ENCODE peak calls at places on chromosome 9, in eight cellular contexts. Z is suprapubic skin, V is tibial artery, I is lung, O is psoas muscle, P is left ventricle myocardium inferior, Q is hepatocyte, W is adrenal gland. D is an unnamed sample.

GRCh38 chr9:136339958-136340310 is 12.6 kb downstream of the GPSM1 start:
- DNase-seq in Z (no peak), V (no peak), I (no peak), O (no peak), P (no peak), Q (no peak), W (no peak), D (no peak)

GRCh38 chr9:21684831-21685362 is 117.5 kb upstream of the MTAP start:
- DNase-seq in Z (no peak), V (no peak), I (peak; percentile 64), O (no peak), P (no peak), Q (peak; percentile 40), W (no peak), D (no peak)

GRCh38 chr9:135939351-135940265 is 21.6 kb downstream of the UBAC1 start:
- DNase-seq in Z (no peak), V (no peak), I (no peak), O (no peak), P (no peak), Q (no peak), W (no peak), D (no peak)

GRCh38 chr9:133968966-133969617 is 23.0 kb downstream of the VAV2 start:
- DNase-seq in Z (no peak), V (no peak), I (no peak), O (no peak), P (no peak), Q (no peak), W (no peak), D (no peak)

GRCh38 chr9:32394381-32395049 is 10.1 kb downstream of the ACO1 start:
- DNase-seq in Z (no peak), V (no peak), I (no peak), O (no peak), P (no peak), Q (no peak), W (no peak), D (no peak)

GRCh38 chr9:69258551-69258950 is 66.5 kb upstream of the ENTREP1 start:
- DNase-seq in Z (no peak), V (no peak), I (no peak), O (no peak), P (no peak), Q (no peak), W (no peak), D (no peak)

GRCh38 chr9:133356391-133357091 is at the start of the genes SURF1 and SURF2:
- DNase-seq in Z (peak; percentile 92), V (peak; percentile 83), I (peak; percentile 90), O (peak; percentile 92), P (peak; percentile 91), Q (peak; percentile 96), W (peak; percentile 93), D (peak; percentile 83)

GRCh38 chr9:78325343-78325742 is 28.4 kb downstream of the PSAT1 start:
- DNase-seq in Z (no peak), V (no peak), I (no peak), O (no peak), P (no peak), Q (peak; percentile 51), W (peak; percentile 93), D (no peak)

GRCh38 chr9:123399803-123400378 is 43.9 kb downstream of the CRB2 start:
- DNase-seq in Z (no peak), V (no peak), I (no peak), O (no peak), P (no peak), Q (no peak), W (no peak), D (no peak)

GRCh38 chr9:31958572-31958971 is 425.9 kb upstream of the ACO1 start:
- DNase-seq in Z (no peak), V (no peak), I (no peak), O (no peak), P (no peak), Q (no peak), W (no peak), D (no peak)

GRCh38 chr9:13377286-13377925 is 97.9 kb upstream of the MPDZ start:
- DNase-seq in Z (no peak), V (no peak), I (no peak), O (no peak), P (no peak), Q (no peak), W (no peak), D (no peak)

GRCh38 chr9:79662553-79662956 is 90.8 kb downstream of the TLE4 start:
- DNase-seq in Z (no peak), V (no peak), I (no peak), O (no peak), P (no peak), Q (no peak), W (no peak), D (no peak)

GRCh38 chr9:26682041-26682440 is 210.6 kb downstream of the CAAP1 start:
- DNase-seq in Z (no peak), V (no peak), I (no peak), O (no peak), P (no peak), Q (no peak), W (no peak), D (no peak)

GRCh38 chr9:108473209-108474112 is 382.3 kb downstream of the ACTL7B start:
- DNase-seq in Z (peak; percentile 64), V (peak; percentile 45), I (no peak), O (peak; percentile 44), P (no peak), Q (no peak), W (no peak), D (peak; percentile 81)

GRCh38 chr9:110065527-110065926 is 142.4 kb downstream of the C9orf152 start:
- DNase-seq in Z (no peak), V (no peak), I (no peak), O (no peak), P (no peak), Q (no peak), W (no peak), D (no peak)

GRCh38 chr9:102587231-102587630 is 407.9 kb upstream of the CYLC2 start:
- DNase-seq in Z (no peak), V (no peak), I (no peak), O (no peak), P (no peak), Q (no peak), W (no peak), D (no peak)

GRCh38 chr9:93060746-93061259 is 2.3 kb downstream of the SUSD3 start:
- DNase-seq in Z (no peak), V (no peak), I (no peak), O (no peak), P (no peak), Q (no peak), W (no peak), D (no peak)

GRCh38 chr9:97632406-97632991 is 669 bp downstream of the TSTD2 start:
- DNase-seq in Z (peak; percentile 75), V (peak; percentile 55), I (no peak), O (peak; percentile 55), P (peak; percentile 39), Q (peak; percentile 78), W (no peak), D (peak; percentile 29)

GRCh38 chr9:86700601-86701000 is 246.7 kb downstream of the GAS1 start:
- DNase-seq in Z (peak; percentile 70), V (no peak), I (no peak), O (peak; percentile 39), P (peak; percentile 68), Q (peak; percentile 28), W (peak; percentile 53), D (no peak)

GRCh38 chr9:102975246-102975645 is 19.9 kb upstream of the CYLC2 start:
- DNase-seq in Z (no peak), V (no peak), I (no peak), O (no peak), P (no peak), Q (no peak), W (no peak), D (no peak)

GRCh38 chr9:127179633-127180401 is 57.4 kb upstream of the ANGPTL2 start:
- DNase-seq in Z (peak; percentile 33), V (no peak), I (no peak), O (no peak), P (no peak), Q (no peak), W (peak; percentile 46), D (no peak)

GRCh38 chr9:94057918-94058317 is 26.3 kb upstream of the PTPDC1 start:
- DNase-seq in Z (no peak), V (no peak), I (no peak), O (no peak), P (no peak), Q (peak; percentile 21), W (no peak), D (no peak)

GRCh38 chr9:77933976-77934375 is 97.6 kb downstream of the GNAQ start:
- DNase-seq in Z (no peak), V (no peak), I (no peak), O (no peak), P (no peak), Q (no peak), W (no peak), D (no peak)

GRCh38 chr9:93079371-93079770 is 16.6 kb upstream of the CARD19 start:
- DNase-seq in Z (peak; percentile 55), V (peak; percentile 12), I (no peak), O (no peak), P (no peak), Q (no peak), W (no peak), D (peak; percentile 4)

GRCh38 chr9:124871156-124871561 is 9.2 kb downstream of the ARPC5L start:
- DNase-seq in Z (no peak), V (no peak), I (no peak), O (no peak), P (no peak), Q (no peak), W (no peak), D (no peak)
- H3K4me1 ChIP-seq in Z (peaks cover 59% of the 10 kb centered on the region), V (peaks cover 43% of the 10 kb centered on the region), I (peaks cover 21% of the 10 kb centered on the region), O (peaks cover 48% of the 10 kb centered on the region), P (peaks cover 73% of the 10 kb centered on the region), Q (peaks cover 25% of the 10 kb centered on the region), W (peaks cover 57% of the 10 kb centered on the region), D (peaks cover 53% of the 10 kb centered on the region)

DNA sequence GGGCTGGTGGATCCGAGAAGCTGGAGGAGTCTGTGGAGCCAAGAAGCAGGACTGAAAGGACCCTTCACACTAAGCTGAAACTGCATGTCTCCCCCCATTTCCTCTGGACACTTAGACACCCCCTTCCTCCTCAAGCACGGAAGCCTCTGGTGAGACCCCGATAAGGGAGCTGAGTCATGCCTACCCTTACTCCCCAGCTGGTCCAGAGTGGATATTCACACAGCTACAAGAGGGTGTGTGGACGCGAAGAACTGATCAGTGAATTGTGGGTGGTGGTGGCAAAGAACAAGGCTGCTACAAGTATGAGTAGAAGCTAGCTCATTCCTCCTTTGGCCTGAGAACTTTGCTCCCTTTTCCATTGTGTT is 4.3 kb downstream of the TLN1 start:
- DNase-seq in Z (no peak), V (no peak), I (no peak), O (no peak), P (no peak), Q (no peak), W (no peak), D (no peak)
- H3K27ac ChIP-seq in Z (peak overlapping the region; percentile 61), V (peak overlapping the region; percentile 92), I (peak overlapping the region; percentile 60), O (peak overlapping the region; percentile 98), P (peak overlapping the region; percentile 99), Q (peak overlapping the region; percentile 92), W (peak overlapping the region; percentile 56), D (peak overlapping the region; percentile 89)

GRCh38 chr9:90189306-90189705 is 453.3 kb downstream of the DIRAS2 start:
- DNase-seq in Z (no peak), V (no peak), I (no peak), O (no peak), P (no peak), Q (no peak), W (no peak), D (no peak)
- TF ChIP-seq CTCF in Z (no peak), V (no peak), I (no peak), O (no peak), P (no peak), Q (no peak), W (no peak), D (no peak)

GRCh38 chr9:15235658-15236057 is 71.4 kb downstream of the TTC39B start:
- DNase-seq in Z (no peak), V (no peak), I (no peak), O (no peak), P (no peak), Q (no peak), W (no peak), D (no peak)
- H3K4me1 ChIP-seq in Z (no peaks in the 10 kb centered on the region), V (no peaks in the 10 kb centered on the region), I (peaks cover 2% of the 10 kb centered on the region), O (no peaks in the 10 kb centered on the region), P (peaks cover 7% of the 10 kb centered on the region), Q (no peaks in the 10 kb centered on the region), W (peaks cover 7% of the 10 kb centered on the region), D (no peaks in the 10 kb centered on the region)

D was measured in gastrocnemius medialis.